ENCODE peak calls at places on chromosomes 2 and 18, in four cellular contexts. G, T, V and R are unnamed samples.

GRCh38 chr18:60130289-60130688 is 230.5 kb downstream of the PMAIP1 start:
- DNase-seq in V (no peak), T (no peak), G (no peak), R (no peak)

GRCh38 chr2:235149240-235149641 is 197.4 kb downstream of the SH3BP4 start:
- DNase-seq in G (no peak), T (no peak), V (no peak), R (no peak)

GRCh38 chr2:227033471-227034148 is 130.4 kb downstream of the COL4A4 start:
- DNase-seq in T (peak; percentile 80), G (peak; percentile 89), V (peak; percentile 66), R (peak; percentile 10)

GRCh38 chr2:73920577-73921545 is 5.8 kb upstream of the DGUOK start:
- DNase-seq in G (peak; percentile 90), T (peak; percentile 87), V (peak; percentile 38), R (peak; percentile 47)

GRCh38 chr2:224156436-224156835 is 117.3 kb upstream of the SERPINE2 start:
- DNase-seq in T (no peak), G (no peak), V (no peak), R (peak; percentile 12)

GRCh38 chr2:234425923-234426603 is 70.8 kb downstream of the ARL4C start:
- DNase-seq in T (no peak), V (no peak), G (no peak), R (no peak)

GRCh38 chr2:238289574-238289973 is 1.2 kb upstream of the PER2 start:
- DNase-seq in T (peak; percentile 28), G (no peak), V (no peak), R (no peak)

GRCh38 chr18:78722959-78723706 is 256.5 kb upstream of the SALL3 start:
- DNase-seq in V (no peak), T (no peak), G (peak; percentile 23), R (no peak)

DNA sequence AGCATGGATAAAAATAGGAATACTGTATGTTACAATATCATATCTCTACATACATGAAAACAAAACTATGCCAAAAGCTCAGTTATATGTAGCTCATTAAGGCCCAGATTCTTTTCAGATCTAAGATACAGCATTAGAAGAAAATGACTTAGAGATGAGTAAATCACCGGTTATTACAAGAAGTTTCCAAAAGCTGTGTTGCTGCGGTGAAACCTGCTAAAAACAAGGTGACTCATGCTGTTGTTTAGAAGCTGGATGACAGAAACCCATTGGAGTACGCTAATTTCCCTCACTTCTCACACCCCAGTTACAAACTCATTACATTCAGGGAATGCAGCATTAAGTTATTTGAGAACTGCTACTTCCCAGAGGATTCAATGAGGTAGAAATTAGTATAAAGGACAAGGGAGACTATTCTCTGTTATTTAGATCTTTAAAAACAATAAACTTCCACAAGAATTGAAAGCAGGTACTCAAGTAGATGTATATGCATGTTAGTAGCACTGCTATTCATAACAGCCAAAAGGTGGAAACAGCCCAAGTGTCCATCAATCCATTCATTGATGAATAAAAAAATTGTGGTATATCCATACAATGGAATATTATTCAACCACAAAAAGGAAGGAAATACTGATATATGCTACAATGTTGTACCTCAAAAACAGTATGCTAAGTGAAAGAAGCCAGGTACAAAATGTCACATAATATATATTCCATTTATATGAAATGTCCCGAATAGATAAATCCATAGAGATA is 32.6 kb downstream of the RBKS start:
- DNase-seq in T (no peak), G (no peak), V (no peak), R (peak; percentile 51)
- H2BK120ac ChIP-seq in T (no peak overlapping the region), G (no peak overlapping the region), V (no peak overlapping the region), R (no peak overlapping the region)

GRCh38 chr2:169572189-169572588 is 1.5 kb downstream of the FASTKD1 start:
- DNase-seq in G (no peak), T (no peak), V (no peak), R (no peak)
- H3K79me2 ChIP-seq in G (peaks cover 2% of the 10 kb centered on the region), T (peaks cover 5% of the 10 kb centered on the region), V (peaks cover 39% of the 10 kb centered on the region), R (no peaks in the 10 kb centered on the region)

GRCh38 chr18:12767580-12768155 is 64.8 kb downstream of the PSMG2 start:
- DNase-seq in V (no peak), G (no peak), T (no peak), R (no peak)
- H3K4me2 ChIP-seq in V (no peak overlapping the region), G (no peak overlapping the region), T (no peak overlapping the region), R (no peak overlapping the region)

GRCh38 chr2:133167990-133168389 is 400.3 kb downstream of the NCKAP5 start:
- DNase-seq in G (no peak), V (no peak), T (peak; percentile 16), R (peak; percentile 32)
- H2BK120ac ChIP-seq in G (no peak overlapping the region), V (no peak overlapping the region), T (no peak overlapping the region), R (no peak overlapping the region)

GRCh38 chr2:62217980-62218379 is 22.1 kb downstream of the B3GNT2 start:
- DNase-seq in G (no peak), T (no peak), V (no peak), R (no peak)

GRCh38 chr2:62224976-62225375 is 29.1 kb downstream of the B3GNT2 start:
- DNase-seq in V (no peak), G (no peak), T (no peak), R (no peak)

GRCh38 chr2:62221141-62221540 is 25.2 kb downstream of the B3GNT2 start:
- DNase-seq in V (no peak), T (no peak), G (no peak), R (no peak)

GRCh38 chr2:62219407-62220159 is 23.7 kb downstream of the B3GNT2 start:
- DNase-seq in T (no peak), G (no peak), V (no peak), R (no peak)

GRCh38 chr2:62222674-62223073 is 26.8 kb downstream of the B3GNT2 start:
- DNase-seq in V (no peak), T (no peak), G (no peak), R (no peak)
- H3K79me2 ChIP-seq in V (peaks cover 91% of the 10 kb centered on the region), T (peaks cover 65% of the 10 kb centered on the region), G (peaks cover 20% of the 10 kb centered on the region), R (peaks cover 9% of the 10 kb centered on the region)

DNA sequence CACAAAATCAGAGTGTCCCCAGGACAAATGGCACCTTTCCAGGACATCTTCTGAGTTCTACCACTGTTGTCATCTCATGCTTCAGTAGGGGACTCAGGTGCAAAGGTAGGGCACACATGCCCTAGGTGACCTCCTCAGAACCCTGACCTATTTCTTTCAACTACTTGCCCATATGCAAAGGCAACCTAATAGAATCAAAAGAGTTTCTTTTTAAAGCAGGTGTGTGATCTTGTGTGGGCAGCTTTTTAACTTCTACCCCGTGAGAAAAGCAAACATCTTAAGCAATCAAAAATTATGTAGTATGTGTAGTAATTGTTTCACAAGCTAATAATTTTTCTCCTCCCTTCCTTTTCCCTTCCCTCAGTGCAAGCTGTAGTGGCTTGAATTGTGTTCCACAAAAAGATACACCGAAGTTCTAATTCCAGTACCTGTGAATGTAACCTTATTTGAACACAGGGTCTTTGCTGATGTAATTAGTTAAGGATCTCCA is 333.1 kb downstream of the RND3 start:
- DNase-seq in V (no peak), G (no peak), T (no peak), R (no peak)
- H3K4me2 ChIP-seq in V (no peak overlapping the region), G (no peak overlapping the region), T (no peak overlapping the region), R (no peak overlapping the region)